ENCODE peak calls at places on chromosomes 6 and 20, in ten cellular contexts. C is IMR-90; L is psoas muscle; G is heart left ventricle; O is pancreas; W is lower lobe of right lung; Z is ascending aorta; S is right lobe of liver; T is CD8-positive, alpha-beta T cell; A is spleen. M is an unnamed sample.
A peak's percentile ranks its signal among the peaks of the same experiment; 100 is the strongest.

GRCh38 chr6:109336221-109336955 is 45.9 kb downstream of the CD164 start:
- DNase-seq in T (no peak), O (no peak), G (peak; percentile 40), A (no peak), C (peak; percentile 56), W (no peak), Z (no peak), L (no peak), S (peak; percentile 77), M (no peak)

GRCh38 chr6:154615483-154616025 is 105.1 kb upstream of the CNKSR3 start:
- DNase-seq in A (no peak), T (no peak), G (peak; percentile 80), O (peak; percentile 89), C (peak; percentile 60), Z (no peak), S (peak; percentile 62), L (peak; percentile 60), W (peak; percentile 72), M (peak; percentile 68)

GRCh38 chr6:147201885-147202515 is 2.2 kb upstream of the STXBP5 start:
- DNase-seq in S (no peak), A (no peak), L (no peak), T (no peak), O (no peak), Z (no peak), W (no peak), G (no peak), C (peak; percentile 21), M (no peak)

GRCh38 chr6:50141100-50141499 is 91.4 kb upstream of the DEFB112 start:
- DNase-seq in G (no peak), S (no peak), T (no peak), L (no peak), A (no peak), C (no peak), W (no peak), O (no peak), Z (no peak), M (no peak)

GRCh38 chr6:79372757-79373156 is 138.3 kb upstream of the HMGN3 start:
- DNase-seq in C (no peak), T (no peak), Z (no peak), L (no peak), S (no peak), W (no peak), G (no peak), A (no peak), O (no peak), M (no peak)

GRCh38 chr6:109197061-109197460 is 101.8 kb downstream of the CEP57L1 start:
- DNase-seq in Z (no peak), G (no peak), W (no peak), T (no peak), S (no peak), A (no peak), L (no peak), O (no peak), C (no peak), M (no peak)

GRCh38 chr6:165231581-165232276 is 77.7 kb downstream of the C6orf118 start:
- DNase-seq in O (no peak), L (no peak), Z (no peak), W (no peak), G (no peak), A (no peak), T (no peak), S (no peak), C (no peak), M (no peak)

GRCh38 chr20:39259010-39259803 is 297.1 kb downstream of the DHX35 start:
- DNase-seq in C (no peak), O (no peak), A (no peak), W (no peak), T (no peak), L (no peak), G (no peak), Z (no peak), S (no peak), M (no peak)

GRCh38 chr20:9884666-9885065 is 45.8 kb upstream of the PAK5 start:
- DNase-seq in A (no peak), Z (no peak), L (no peak), G (no peak), O (no peak), T (no peak), W (no peak), C (peak; percentile 1), S (no peak), M (no peak)

GRCh38 chr6:16684896-16685554 is 76.2 kb downstream of the ATXN1 start:
- DNase-seq in A (no peak), G (no peak), O (no peak), S (no peak), T (peak; percentile 14), L (no peak), Z (no peak), W (no peak), C (peak; percentile 82), M (no peak)

GRCh38 chr20:51195419-51195901 is 172.6 kb upstream of the KCNG1 start:
- DNase-seq in A (no peak), Z (no peak), W (no peak), L (no peak), S (no peak), C (peak; percentile 56), O (no peak), G (no peak), T (no peak), M (no peak)

GRCh38 chr6:31307669-31308049 is 35.8 kb upstream of the HLA-C start:
- DNase-seq in L (no peak), O (no peak), Z (no peak), S (no peak), W (no peak), A (peak; percentile 73), T (no peak), G (no peak), C (no peak), M (no peak)

GRCh38 chr6:128600397-128600951 is 80.1 kb upstream of the PTPRK start:
- DNase-seq in T (no peak), S (no peak), G (no peak), A (no peak), Z (no peak), O (no peak), L (no peak), C (peak; percentile 95), W (no peak), M (no peak)

GRCh38 chr20:58651548-58651822 is 402 bp downstream of the STX16 start:
- DNase-seq in L (no peak), A (no peak), W (no peak), S (no peak), T (no peak), O (no peak), C (peak; percentile 8), G (no peak), Z (no peak), M (no peak)

GRCh38 chr6:25173951-25174474 is 105.2 kb upstream of the CARMIL1 start:
- DNase-seq in L (no peak), S (no peak), C (peak; percentile 99), O (no peak), A (no peak), W (no peak), G (no peak), T (no peak), Z (no peak), M (no peak)

GRCh38 chr6:147922764-147923163 is 414.3 kb downstream of the SAMD5 start:
- DNase-seq in Z (no peak), C (no peak), O (no peak), L (no peak), S (no peak), W (no peak), G (no peak), T (no peak), A (no peak), M (no peak)

GRCh38 chr6:85672623-85673022 is 29.9 kb upstream of the SYNCRIP start:
- DNase-seq in Z (no peak), A (no peak), S (no peak), G (no peak), C (no peak), W (no peak), L (no peak), T (no peak), O (no peak), M (no peak)

GRCh38 chr20:20490673-20491072 is 122.8 kb downstream of the INSM1 start:
- DNase-seq in A (no peak), Z (no peak), O (no peak), C (no peak), G (no peak), W (no peak), T (no peak), S (no peak), L (no peak), M (no peak)

GRCh38 chr6:89886378-89887120 is 7.7 kb upstream of the GJA10 start:
- DNase-seq in W (no peak), G (no peak), C (no peak), T (no peak), L (no peak), A (peak; percentile 60), S (no peak), Z (no peak), O (no peak), M (no peak)

GRCh38 chr20:31607640-31608255 is 2.7 kb downstream of the ID1 start:
- DNase-seq in L (no peak), T (no peak), S (no peak), A (no peak), G (no peak), C (no peak), O (no peak), Z (no peak), W (no peak), M (no peak)
- TF ChIP-seq CTCF in L (no peak), T (no peak), S (no peak), A (no peak), G (no peak), C (no peak), O (no peak), Z (no peak), W (no peak), M (no peak)

DNA sequence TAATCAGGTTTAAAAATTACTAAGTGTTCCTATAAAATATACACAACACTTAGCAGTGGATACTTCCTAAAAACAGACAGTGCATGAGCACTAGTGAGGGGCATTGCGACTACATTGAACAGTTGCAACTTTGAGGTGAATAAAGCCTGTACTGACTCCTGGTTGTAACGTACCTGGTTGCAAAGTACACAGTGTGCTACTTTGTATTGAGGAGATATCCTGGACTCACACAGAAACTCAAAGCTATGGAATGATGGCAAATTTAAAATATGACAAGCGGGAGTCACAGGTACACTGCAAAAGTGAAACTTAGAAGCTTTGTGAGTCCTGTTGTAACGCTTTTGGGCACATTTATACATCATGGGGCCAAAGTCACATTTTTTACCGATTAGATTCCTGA is 55.6 kb upstream of the HLA-A start:
- DNase-seq in Z (no peak), O (no peak), G (no peak), A (no peak), W (no peak), L (no peak), T (no peak), C (no peak), S (no peak), M (no peak)
- H3K4me3 ChIP-seq in Z (no peak overlapping the region), O (no peak overlapping the region), G (peak overlapping the region; percentile 74), A (no peak overlapping the region), W (peak overlapping the region; percentile 66), L (peak overlapping the region; percentile 74), T (no peak overlapping the region), C (no peak overlapping the region), S (peak overlapping the region; percentile 72), M (peak overlapping the region; percentile 73)

GRCh38 chr6:112202639-112203341 is 51.6 kb downstream of the LAMA4 start:
- DNase-seq in T (no peak), S (no peak), A (no peak), W (no peak), G (no peak), C (no peak), Z (no peak), L (no peak), O (no peak), M (no peak)
- H3K4me1 ChIP-seq in T (no peaks in the 10 kb centered on the region), S (peaks cover 18% of the 10 kb centered on the region), A (no peaks in the 10 kb centered on the region), W (peaks cover 23% of the 10 kb centered on the region), G (peaks cover 54% of the 10 kb centered on the region), C (peaks cover 18% of the 10 kb centered on the region), Z (no peaks in the 10 kb centered on the region), L (no peaks in the 10 kb centered on the region), O (no peaks in the 10 kb centered on the region), M (peaks cover 67% of the 10 kb centered on the region)

GRCh38 chr6:20873425-20874190 is 339.4 kb downstream of the CDKAL1 start:
- DNase-seq in O (no peak), S (no peak), Z (no peak), C (no peak), A (no peak), T (no peak), L (no peak), W (no peak), G (no peak), M (no peak)
- TF ChIP-seq CTCF in O (no peak), S (peak; percentile 8), Z (no peak), C (peak; percentile 19), A (no peak), T (no peak), L (no peak), W (no peak), G (no peak), M (no peak)

M was measured in left ventricle myocardium inferior.